ENCODE peak calls at places on chromosome 11, in four cellular contexts. I, Y, G and C are unnamed samples.

GRCh38 chr11:66904055-66904454 is 47.2 kb downstream of the LRFN4 start:
- DNase-seq in I (no peak), Y (no peak), G (no peak), C (no peak)

GRCh38 chr11:107769189-107769588 is 57.3 kb upstream of the SLN start:
- DNase-seq in I (peak), Y (no peak), G (peak), C (no peak)

GRCh38 chr11:114280696-114281095 is 15.5 kb upstream of the NNMT start:
- DNase-seq in I (peak), Y (peak), G (peak), C (peak)

GRCh38 chr11:82533628-82534353 is 199.9 kb downstream of the FAM181B start:
- DNase-seq in I (no peak), Y (no peak), G (no peak), C (no peak)

GRCh38 chr11:130645164-130645859 is 196.9 kb downstream of the ADAMTS15 start:
- DNase-seq in I (no peak), Y (no peak), G (no peak), C (no peak)

GRCh38 chr11:118612378-118612777 is 5.0 kb downstream of the PHLDB1 start:
- DNase-seq in I (peak), Y (peak), G (no peak), C (no peak)

GRCh38 chr11:128506999-128507591 is 80.3 kb downstream of the ETS1 start:
- DNase-seq in I (peak), Y (peak), G (peak), C (no peak)

GRCh38 chr11:89545701-89546100 is 54.5 kb upstream of the NOX4 start:
- DNase-seq in I (no peak), Y (no peak), G (no peak), C (no peak)

GRCh38 chr11:109680127-109680526 is 258.1 kb downstream of the C11orf87 start:
- DNase-seq in I (peak), Y (no peak), G (peak), C (no peak)

GRCh38 chr11:128551641-128552335 is 35.6 kb downstream of the ETS1 start:
- DNase-seq in I (no peak), Y (no peak), G (no peak), C (no peak)

GRCh38 chr11:72391638-72392423 is 42.5 kb downstream of the CLPB start:
- DNase-seq in I (no peak), Y (no peak), G (peak), C (no peak)

GRCh38 chr11:12377106-12377823 is at the start of gene PARVA:
- DNase-seq in I (peak), Y (peak), G (peak), C (peak)

GRCh38 chr11:75346912-75347647 is 4.4 kb downstream of the ARRB1 start:
- DNase-seq in I (peak), Y (no peak), G (peak), C (no peak)

DNA sequence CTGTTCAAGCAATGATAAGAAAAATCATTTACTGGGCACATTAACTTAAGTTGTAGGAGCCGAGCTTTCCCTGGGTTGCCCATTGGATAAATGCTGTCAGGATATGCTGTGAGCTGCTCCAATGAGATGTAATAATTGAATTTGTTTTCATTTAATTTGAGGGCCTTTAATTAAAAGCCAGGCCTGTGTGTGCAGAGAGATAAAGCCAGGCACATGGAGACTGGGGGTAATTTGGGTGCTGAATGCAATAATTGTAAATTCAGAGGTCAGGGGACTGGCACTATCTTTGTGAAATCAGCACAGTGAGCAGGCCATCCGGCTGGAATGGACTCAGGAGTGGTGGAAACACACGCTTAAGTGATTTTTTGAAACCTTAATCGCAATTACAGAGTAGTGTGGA is 125.8 kb downstream of the OPCML start:
- DNase-seq in I (no peak), Y (no peak), G (no peak), C (no peak)
- TF ChIP-seq CTCF in I (no peak), Y (no peak), G (no peak), C (no peak)

GRCh38 chr11:131889760-131890620 is 519.6 kb downstream of the NTM start:
- DNase-seq in I (peak), Y (no peak), G (peak), C (no peak)
- TF ChIP-seq CTCF in I (no peak), Y (no peak), G (peak), C (no peak)

DNA sequence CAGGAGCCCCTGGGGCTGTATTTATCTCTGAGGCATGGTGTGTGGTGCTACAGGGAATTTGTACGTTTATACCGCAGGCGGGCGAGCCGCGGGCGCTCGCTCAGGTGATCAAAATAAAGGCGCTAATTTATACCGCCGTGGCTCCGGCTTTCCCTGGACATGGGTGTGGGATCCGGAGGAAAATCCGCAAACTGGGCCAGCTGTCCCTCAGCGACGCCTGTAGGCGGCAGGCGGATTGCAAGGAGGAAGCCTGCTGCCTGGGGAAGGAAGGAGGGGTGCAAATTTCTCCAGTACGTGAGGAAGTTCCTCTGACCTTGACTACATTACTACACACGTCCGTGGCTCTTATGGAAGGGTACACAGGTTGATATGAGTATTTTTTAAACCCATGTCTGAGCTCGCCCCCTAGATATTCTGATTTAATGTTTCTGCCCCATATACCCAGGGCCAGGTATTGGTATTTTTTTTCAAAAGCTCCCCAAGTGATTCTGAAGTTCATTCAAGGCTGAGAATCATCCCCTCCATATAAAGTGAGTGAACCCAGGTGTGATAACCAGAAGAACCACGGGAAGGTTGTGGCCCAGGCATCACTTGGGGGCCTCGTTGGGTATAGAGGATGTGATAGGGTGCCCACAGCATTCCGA is 2.8 kb downstream of the MYOD1 start:
- DNase-seq in I (peak), Y (no peak), G (no peak), C (peak)
- TF ChIP-seq CTCF in I (peak), Y (no peak), G (peak), C (peak)

GRCh38 chr11:10302744-10303557 is 1.9 kb upstream of the ADM start:
- DNase-seq in I (peak), Y (peak), G (peak), C (peak)

GRCh38 chr11:10305964-10306918 is 1.4 kb downstream of the ADM start:
- DNase-seq in I (peak), Y (no peak), G (peak), C (peak)

GRCh38 chr11:10305262-10305963 is 540 bp downstream of the ADM start:
- DNase-seq in I (peak), Y (no peak), G (peak), C (peak)

GRCh38 chr11:10303558-10304363 is 1.1 kb upstream of the ADM start:
- DNase-seq in I (peak), Y (peak), G (peak), C (peak)

DNA sequence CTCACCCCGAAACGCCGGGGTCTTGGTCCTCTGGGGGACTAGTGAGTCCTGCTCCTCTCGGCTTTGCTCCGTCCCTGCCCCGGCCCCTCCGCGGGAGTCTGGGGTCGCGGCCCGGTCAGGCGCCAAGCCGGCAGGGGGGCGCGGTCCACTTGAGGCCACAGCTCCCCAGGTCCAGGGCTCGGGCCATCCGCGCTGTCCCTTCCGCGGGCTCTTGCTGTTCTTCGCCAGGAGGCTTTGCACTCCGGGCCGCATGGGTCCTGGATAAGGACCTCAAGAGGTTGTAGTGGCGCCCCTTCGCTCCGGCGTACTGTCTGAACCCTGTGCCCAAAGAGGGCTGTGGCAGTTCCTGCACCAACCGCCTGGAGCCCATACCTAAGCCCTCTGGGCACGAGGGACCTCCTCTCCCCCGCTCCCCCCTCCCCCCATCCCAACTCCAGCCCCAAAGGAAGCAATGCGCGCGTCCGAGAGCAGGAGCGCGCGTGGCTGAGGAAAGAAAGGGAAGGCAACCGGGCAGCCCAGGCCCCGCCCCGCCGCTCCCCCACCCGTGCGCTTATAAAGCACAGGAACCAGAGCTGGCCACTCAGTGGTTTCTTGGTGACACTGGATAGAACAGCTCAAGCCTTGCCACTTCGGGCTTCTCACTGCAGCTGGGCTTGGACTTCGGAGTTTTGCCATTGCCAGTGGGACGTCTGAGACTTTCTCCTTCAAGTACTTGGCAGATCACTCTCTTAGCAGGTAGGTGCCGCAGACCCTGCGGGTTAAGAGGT is at the start of gene ADM:
- DNase-seq in I (peak), Y (peak), G (peak), C (peak)
- TF ChIP-seq CTCF in I (peak), Y (peak), G (peak), C (peak)

GRCh38 chr11:115528217-115528616 is 24.0 kb upstream of the CADM1 start:
- DNase-seq in I (no peak), Y (no peak), G (no peak), C (no peak)

GRCh38 chr11:115535781-115536180 is 31.6 kb upstream of the CADM1 start:
- DNase-seq in I (no peak), Y (no peak), G (no peak), C (no peak)

GRCh38 chr11:115527534-115528125 is 23.4 kb upstream of the CADM1 start:
- DNase-seq in I (no peak), Y (peak), G (no peak), C (no peak)

GRCh38 chr11:115525600-115526006 is 21.4 kb upstream of the CADM1 start:
- DNase-seq in I (no peak), Y (no peak), G (no peak), C (no peak)

GRCh38 chr11:115530752-115531151 is 26.5 kb upstream of the CADM1 start:
- DNase-seq in I (no peak), Y (no peak), G (no peak), C (no peak)
- TF ChIP-seq CTCF in I (no peak), Y (no peak), G (no peak), C (no peak)

GRCh38 chr11:123429851-123430735 is at the start of gene GRAMD1B:
- DNase-seq in I (peak), Y (no peak), G (peak), C (peak)
- TF ChIP-seq CTCF in I (peak), Y (no peak), G (no peak), C (no peak)

DNA sequence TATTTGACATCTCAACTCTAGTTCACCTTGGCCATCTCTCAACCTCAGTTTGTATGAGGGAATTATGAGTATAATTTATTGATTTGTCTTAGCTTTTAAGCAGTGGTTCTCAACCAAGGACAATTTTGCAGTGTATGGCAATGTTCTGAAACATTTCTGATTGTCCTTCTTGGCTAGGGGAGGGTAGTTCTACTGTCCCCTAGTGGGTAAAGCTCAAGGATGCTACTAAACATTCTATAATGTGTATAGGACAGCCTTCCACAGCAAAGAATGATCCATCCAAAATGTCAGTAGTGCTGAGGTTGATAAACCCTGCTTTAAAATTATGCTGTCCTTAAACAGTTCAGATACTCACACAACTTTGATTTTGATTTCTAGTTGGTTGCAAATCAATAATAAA is 78.1 kb upstream of the ALKBH3 start:
- DNase-seq in I (peak), Y (no peak), G (no peak), C (no peak)
- TF ChIP-seq CTCF in I (peak), Y (no peak), G (peak), C (no peak)

DNA sequence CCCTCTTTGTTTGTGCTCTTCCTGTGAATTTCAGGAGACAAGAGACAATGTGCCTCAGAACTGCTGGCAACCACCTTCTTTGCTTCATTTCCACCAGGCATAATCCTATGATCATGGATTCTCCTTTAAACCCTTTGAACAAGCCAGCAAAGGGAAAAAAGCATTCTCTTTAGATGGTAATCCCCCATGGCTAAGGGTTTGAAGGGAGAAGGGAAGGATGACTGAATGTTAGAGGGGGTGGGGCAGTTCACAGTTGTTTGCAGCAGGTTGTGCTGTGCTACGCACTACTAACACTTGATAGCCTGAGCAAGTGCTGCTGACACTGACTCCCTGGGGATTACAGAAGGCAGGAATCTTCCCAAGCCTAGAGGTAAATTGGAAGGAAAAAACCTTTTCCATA is 462.5 kb upstream of the LRRC4C start:
- DNase-seq in I (no peak), Y (no peak), G (no peak), C (no peak)
- TF ChIP-seq CTCF in I (no peak), Y (no peak), G (no peak), C (no peak)